ENCODE peak calls at places on chromosome 1, in seven cellular contexts. J, N, Q, G, T, O and Z are unnamed samples.

GRCh38 chr1:8427493-8427892 is 109.6 kb downstream of the SLC45A1 start:
- DNase-seq in J (no peak), N (no peak), Q (peak; percentile 21), G (no peak), T (no peak), O (no peak), Z (peak; percentile 12)

GRCh38 chr1:20663365-20663764 is 2.2 kb upstream of the DDOST start:
- DNase-seq in J (no peak), N (no peak), Q (no peak), G (no peak), T (no peak), O (no peak), Z (no peak)

GRCh38 chr1:108561731-108562326 is 1.9 kb downstream of the EEIG2 start:
- DNase-seq in J (peak; percentile 82), N (peak; percentile 82), Q (no peak), G (peak; percentile 37), T (peak; percentile 88), O (no peak), Z (peak; percentile 21)

GRCh38 chr1:112714313-112715263 is 544 bp downstream of the PPM1J start:
- DNase-seq in J (no peak), N (no peak), Q (no peak), G (peak; percentile 51), T (no peak), O (no peak), Z (no peak)

GRCh38 chr1:244429818-244430217 is 21.9 kb downstream of the ADSS2 start:
- DNase-seq in J (no peak), N (no peak), Q (no peak), G (no peak), T (no peak), O (no peak), Z (no peak)

GRCh38 chr1:76266762-76267161 is 192.2 kb downstream of the ST6GALNAC3 start:
- DNase-seq in J (no peak), N (no peak), Q (no peak), G (no peak), T (no peak), O (no peak), Z (no peak)

GRCh38 chr1:182085726-182086125 is 24.2 kb upstream of the ZNF648 start:
- DNase-seq in J (no peak), N (no peak), Q (no peak), G (no peak), T (no peak), O (no peak), Z (no peak)

GRCh38 chr1:54884768-54885167 is 2.2 kb downstream of the DHCR24 start:
- DNase-seq in J (no peak), N (peak; percentile 49), Q (no peak), G (no peak), T (no peak), O (no peak), Z (no peak)

GRCh38 chr1:41466146-41466545 is 18.3 kb downstream of the EDN2 start:
- DNase-seq in J (peak; percentile 63), N (no peak), Q (no peak), G (no peak), T (no peak), O (no peak), Z (no peak)

GRCh38 chr1:38094711-38095336 is 48.2 kb upstream of the POU3F1 start:
- DNase-seq in J (no peak), N (no peak), Q (no peak), G (no peak), T (no peak), O (no peak), Z (no peak)

GRCh38 chr1:63622847-63623566 is 29.8 kb downstream of the PGM1 start:
- DNase-seq in J (peak; percentile 31), N (no peak), Q (no peak), G (no peak), T (no peak), O (no peak), Z (no peak)

GRCh38 chr1:52193985-52194384 is 52.1 kb downstream of the ZFYVE9 start:
- DNase-seq in J (no peak), N (no peak), Q (no peak), G (no peak), T (no peak), O (no peak), Z (no peak)

GRCh38 chr1:154871374-154871773 is 1.3 kb upstream of the KCNN3 start:
- DNase-seq in J (peak; percentile 22), N (no peak), Q (no peak), G (no peak), T (no peak), O (no peak), Z (no peak)

GRCh38 chr1:79657916-79658662 is 651.6 kb upstream of the ADGRL4 start:
- DNase-seq in J (no peak), N (no peak), Q (no peak), G (peak; percentile 80), T (no peak), O (peak; percentile 5), Z (peak; percentile 4)

GRCh38 chr1:93489756-93490155 is 41.8 kb downstream of the FNBP1L start:
- DNase-seq in J (no peak), N (no peak), Q (peak; percentile 15), G (no peak), T (no peak), O (peak; percentile 7), Z (no peak)

GRCh38 chr1:207329469-207329868 is 8.0 kb downstream of the CD55 start:
- DNase-seq in J (no peak), N (no peak), Q (no peak), G (no peak), T (no peak), O (no peak), Z (no peak)

GRCh38 chr1:41810446-41810845 is 108.3 kb downstream of the HIVEP3 start:
- DNase-seq in J (no peak), N (no peak), Q (peak; percentile 64), G (peak; percentile 72), T (no peak), O (peak; percentile 63), Z (peak; percentile 62)

GRCh38 chr1:53766194-53766748 is 27.3 kb upstream of the GLIS1 start:
- DNase-seq in J (no peak), N (no peak), Q (no peak), G (no peak), T (no peak), O (no peak), Z (no peak)

GRCh38 chr1:151069103-151069486 is 1.5 kb upstream of the GABPB2 start:
- DNase-seq in J (no peak), N (no peak), Q (no peak), G (no peak), T (no peak), O (no peak), Z (no peak)

GRCh38 chr1:151062738-151063371 is 2.7 kb downstream of the MLLT11 start:
- DNase-seq in J (no peak), N (peak; percentile 47), Q (peak; percentile 80), G (peak; percentile 84), T (no peak), O (peak; percentile 94), Z (peak; percentile 87)

GRCh38 chr1:151061704-151062103 is 1.5 kb downstream of the MLLT11 start:
- DNase-seq in J (no peak), N (no peak), Q (no peak), G (no peak), T (no peak), O (no peak), Z (no peak)

GRCh38 chr1:151067185-151067584 is 3.4 kb upstream of the GABPB2 start:
- DNase-seq in J (no peak), N (no peak), Q (no peak), G (no peak), T (no peak), O (no peak), Z (no peak)

GRCh38 chr1:151065089-151065645 is 5.0 kb downstream of the MLLT11 start:
- DNase-seq in J (no peak), N (no peak), Q (no peak), G (no peak), T (no peak), O (no peak), Z (no peak)
- H3K4me3 ChIP-seq in J (no peak overlapping the region), N (no peak overlapping the region), Q (no peak overlapping the region), G (no peak overlapping the region), T (no peak overlapping the region), O (no peak overlapping the region), Z (no peak overlapping the region)

DNA sequence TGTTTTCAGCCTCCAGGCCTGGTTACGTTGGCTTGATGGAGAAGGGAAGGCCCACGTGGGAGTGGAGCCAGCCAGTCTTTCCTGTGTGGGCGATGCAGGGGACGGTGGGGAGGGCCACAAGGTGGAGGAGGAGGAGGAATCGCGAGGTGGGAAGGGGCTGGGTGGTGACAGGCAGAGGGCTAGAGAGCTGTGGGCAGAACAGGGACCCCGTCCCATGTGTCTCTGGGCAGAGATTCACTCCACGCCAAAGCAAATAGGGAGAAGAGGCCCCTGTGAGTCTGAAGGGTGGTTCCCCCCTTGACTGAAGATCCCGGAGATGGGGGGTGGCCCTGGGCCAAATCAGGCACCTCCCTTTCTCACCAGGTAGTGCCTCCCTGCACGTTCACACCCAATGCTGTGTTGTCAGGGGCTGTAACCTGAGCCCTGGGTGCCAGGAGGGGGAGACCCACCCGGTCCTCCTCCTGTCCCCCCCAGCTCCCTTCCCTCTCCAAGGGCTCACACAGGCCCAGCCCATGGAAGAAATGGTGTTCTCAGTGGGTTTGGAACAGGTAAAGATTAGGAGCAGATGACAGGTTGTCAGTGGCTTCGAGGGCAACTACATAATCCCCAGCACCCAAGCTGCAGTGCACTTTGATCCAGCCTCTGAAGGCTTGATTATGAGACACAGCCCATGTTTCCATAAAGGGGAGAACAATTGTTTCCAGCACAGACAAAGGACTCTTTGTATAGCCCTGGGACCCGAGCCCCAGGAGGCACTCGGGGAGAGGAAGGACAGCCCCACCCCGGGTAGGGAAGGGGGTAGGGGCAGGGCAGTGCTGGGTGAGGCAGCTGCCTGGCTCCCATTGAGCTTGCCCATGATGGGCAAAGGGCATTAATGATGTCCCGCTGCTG is 37.7 kb upstream of the GPR37L1 start:
- DNase-seq in J (peak; percentile 66), N (peak; percentile 76), Q (no peak), G (no peak), T (peak; percentile 49), O (no peak), Z (no peak)
- H3K4me3 ChIP-seq in J (no peak overlapping the region), N (no peak overlapping the region), Q (no peak overlapping the region), G (no peak overlapping the region), T (no peak overlapping the region), O (no peak overlapping the region), Z (no peak overlapping the region)

GRCh38 chr1:203265541-203265940 is 36.1 kb upstream of the CHIT1 start:
- DNase-seq in J (no peak), N (no peak), Q (no peak), G (no peak), T (no peak), O (no peak), Z (no peak)
- H3K4me3 ChIP-seq in J (no peak overlapping the region), N (no peak overlapping the region), Q (no peak overlapping the region), G (no peak overlapping the region), T (no peak overlapping the region), O (no peak overlapping the region), Z (no peak overlapping the region)

GRCh38 chr1:187788686-187789085 is 959.9 kb downstream of the PLA2G4A start:
- DNase-seq in J (no peak), N (peak; percentile 10), Q (no peak), G (no peak), T (no peak), O (no peak), Z (no peak)

GRCh38 chr1:187790724-187791123 is 962.0 kb downstream of the PLA2G4A start:
- DNase-seq in J (no peak), N (no peak), Q (no peak), G (no peak), T (no peak), O (no peak), Z (no peak)

DNA sequence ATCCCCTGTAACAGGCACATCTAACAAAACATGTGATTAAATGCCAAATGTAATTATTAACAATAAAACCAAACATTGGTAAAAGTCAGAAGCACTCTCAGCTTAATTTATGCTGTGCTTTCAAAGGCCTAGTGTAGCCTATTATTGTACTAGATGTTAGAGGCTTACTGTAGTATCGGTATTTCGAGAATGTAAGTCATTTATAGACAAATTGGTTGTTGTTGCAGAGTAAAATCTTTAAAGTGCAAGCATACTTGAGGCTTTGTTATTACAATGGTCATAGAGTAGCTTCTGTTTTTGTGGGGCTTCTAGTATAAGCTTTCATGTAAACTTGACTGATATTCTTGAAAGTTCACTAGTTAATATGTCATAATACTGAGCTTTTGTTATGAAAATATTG is 965.8 kb downstream of the PLA2G4A start:
- DNase-seq in J (no peak), N (no peak), Q (no peak), G (no peak), T (no peak), O (no peak), Z (peak; percentile 1)
- H3K4me3 ChIP-seq in J (no peak overlapping the region), N (no peak overlapping the region), Q (no peak overlapping the region), G (no peak overlapping the region), T (no peak overlapping the region), O (no peak overlapping the region), Z (no peak overlapping the region)